ENCODE peak calls at places on chromosomes 13 and 19, in eight cellular contexts. One of them, this sample, is unnamed.
A peak's percentile ranks its signal among the peaks of the same experiment; 100 is the strongest.

GRCh38 chr13:84399320-84400085 is 517.2 kb upstream of the SLITRK1 start:
- DNase-seq in transverse colon: no peak
- DNase-seq in brain microvascular endothelial cell: no peak
- DNase-seq in AG09309: no peak
- DNase-seq in right atrium auricular region: no peak
- DNase-seq in LNCaP clone FGC: no peak
- DNase-seq in spleen: no peak
- DNase-seq in PC-3: peak; percentile 2
- DNase-seq in this sample: no peak

GRCh38 chr13:93730780-93731179 is 504.2 kb downstream of the GPC6 start:
- DNase-seq in transverse colon: no peak
- DNase-seq in brain microvascular endothelial cell: peak; percentile 25
- DNase-seq in AG09309: no peak
- DNase-seq in right atrium auricular region: no peak
- DNase-seq in LNCaP clone FGC: no peak
- DNase-seq in spleen: no peak
- DNase-seq in PC-3: peak; percentile 47
- DNase-seq in this sample: no peak

GRCh38 chr19:42091300-42092266 is 15.6 kb downstream of the ZNF574 start:
- DNase-seq in transverse colon: peak; percentile 72
- DNase-seq in brain microvascular endothelial cell: no peak
- DNase-seq in AG09309: no peak
- DNase-seq in right atrium auricular region: no peak
- DNase-seq in LNCaP clone FGC: no peak
- DNase-seq in spleen: peak; percentile 80
- DNase-seq in PC-3: peak; percentile 49
- DNase-seq in this sample: no peak

GRCh38 chr19:33063356-33064116 is 1.2 kb downstream of the RHPN2 start:
- DNase-seq in transverse colon: peak; percentile 78
- DNase-seq in brain microvascular endothelial cell: no peak
- DNase-seq in AG09309: no peak
- DNase-seq in right atrium auricular region: no peak
- DNase-seq in LNCaP clone FGC: no peak
- DNase-seq in spleen: no peak
- DNase-seq in PC-3: peak; percentile 43
- DNase-seq in this sample: peak; percentile 19

GRCh38 chr19:317710-318508 is 26.7 kb downstream of the MIER2 start:
- DNase-seq in transverse colon: no peak
- DNase-seq in brain microvascular endothelial cell: no peak
- DNase-seq in AG09309: no peak
- DNase-seq in right atrium auricular region: no peak
- DNase-seq in LNCaP clone FGC: no peak
- DNase-seq in spleen: no peak
- DNase-seq in PC-3: no peak
- DNase-seq in this sample: no peak

GRCh38 chr13:112868308-112868707 is 100.7 kb upstream of the MCF2L start:
- DNase-seq in transverse colon: no peak
- DNase-seq in brain microvascular endothelial cell: no peak
- DNase-seq in AG09309: no peak
- DNase-seq in right atrium auricular region: no peak
- DNase-seq in LNCaP clone FGC: no peak
- DNase-seq in spleen: peak; percentile 41
- DNase-seq in PC-3: no peak
- DNase-seq in this sample: no peak

GRCh38 chr13:30616927-30617314 is 799 bp upstream of the USPL1 start:
- DNase-seq in transverse colon: peak; percentile 71
- DNase-seq in brain microvascular endothelial cell: peak; percentile 86
- DNase-seq in AG09309: peak; percentile 67
- DNase-seq in right atrium auricular region: peak; percentile 81
- DNase-seq in LNCaP clone FGC: peak; percentile 54
- DNase-seq in spleen: no peak
- DNase-seq in PC-3: peak; percentile 67
- DNase-seq in this sample: no peak

GRCh38 chr19:10797541-10798256 is 38.3 kb downstream of the TMED1 start:
- DNase-seq in transverse colon: no peak
- DNase-seq in brain microvascular endothelial cell: no peak
- DNase-seq in AG09309: no peak
- DNase-seq in right atrium auricular region: no peak
- DNase-seq in LNCaP clone FGC: no peak
- DNase-seq in spleen: peak; percentile 88
- DNase-seq in PC-3: no peak
- DNase-seq in this sample: no peak

GRCh38 chr13:24161980-24162517 is 1.5 kb downstream of the SPATA13 start:
- DNase-seq in transverse colon: peak; percentile 78
- DNase-seq in brain microvascular endothelial cell: no peak
- DNase-seq in AG09309: no peak
- DNase-seq in right atrium auricular region: no peak
- DNase-seq in LNCaP clone FGC: no peak
- DNase-seq in spleen: no peak
- DNase-seq in PC-3: peak; percentile 57
- DNase-seq in this sample: no peak

GRCh38 chr19:18484992-18485391 is 36.9 kb downstream of the ELL start:
- DNase-seq in transverse colon: no peak
- DNase-seq in brain microvascular endothelial cell: no peak
- DNase-seq in AG09309: no peak
- DNase-seq in right atrium auricular region: no peak
- DNase-seq in LNCaP clone FGC: no peak
- DNase-seq in spleen: no peak
- DNase-seq in PC-3: no peak
- DNase-seq in this sample: no peak

GRCh38 chr13:72180253-72180952 is 313.4 kb upstream of the DACH1 start:
- DNase-seq in transverse colon: no peak
- DNase-seq in brain microvascular endothelial cell: peak; percentile 58
- DNase-seq in AG09309: no peak
- DNase-seq in right atrium auricular region: no peak
- DNase-seq in LNCaP clone FGC: no peak
- DNase-seq in spleen: no peak
- DNase-seq in PC-3: peak; percentile 90
- DNase-seq in this sample: no peak

GRCh38 chr19:41734585-41734984 is 20.7 kb upstream of the CEACAM6 start:
- DNase-seq in transverse colon: peak; percentile 87
- DNase-seq in brain microvascular endothelial cell: no peak
- DNase-seq in AG09309: no peak
- DNase-seq in right atrium auricular region: no peak
- DNase-seq in LNCaP clone FGC: no peak
- DNase-seq in spleen: no peak
- DNase-seq in PC-3: peak; percentile 87
- DNase-seq in this sample: no peak

GRCh38 chr19:55809381-55810058 is 22.3 kb downstream of the NLRP11 start:
- DNase-seq in transverse colon: peak; percentile 71
- DNase-seq in brain microvascular endothelial cell: peak; percentile 32
- DNase-seq in AG09309: peak; percentile 35
- DNase-seq in right atrium auricular region: no peak
- DNase-seq in LNCaP clone FGC: peak; percentile 76
- DNase-seq in spleen: peak; percentile 83
- DNase-seq in PC-3: peak; percentile 80
- DNase-seq in this sample: peak; percentile 26

GRCh38 chr19:6218497-6219146 is 61.2 kb downstream of the MLLT1 start:
- DNase-seq in transverse colon: peak; percentile 89
- DNase-seq in brain microvascular endothelial cell: peak; percentile 68
- DNase-seq in AG09309: peak; percentile 27
- DNase-seq in right atrium auricular region: peak; percentile 96
- DNase-seq in LNCaP clone FGC: peak; percentile 64
- DNase-seq in spleen: peak; percentile 94
- DNase-seq in PC-3: peak; percentile 92
- DNase-seq in this sample: peak; percentile 74

GRCh38 chr19:31349160-31349881 is at the start of gene TSHZ3:
- DNase-seq in transverse colon: peak; percentile 72
- DNase-seq in brain microvascular endothelial cell: peak; percentile 59
- DNase-seq in AG09309: peak; percentile 64
- DNase-seq in right atrium auricular region: peak; percentile 80
- DNase-seq in LNCaP clone FGC: no peak
- DNase-seq in spleen: peak; percentile 91
- DNase-seq in PC-3: peak; percentile 10
- DNase-seq in this sample: no peak

GRCh38 chr13:51562011-51562671 is 22.1 kb upstream of the WDFY2 start:
- DNase-seq in transverse colon: no peak
- DNase-seq in brain microvascular endothelial cell: no peak
- DNase-seq in AG09309: no peak
- DNase-seq in right atrium auricular region: no peak
- DNase-seq in LNCaP clone FGC: no peak
- DNase-seq in spleen: no peak
- DNase-seq in PC-3: no peak
- DNase-seq in this sample: peak; percentile 41

GRCh38 chr19:42255766-42256750 is 1.1 kb upstream of the ERF start:
- DNase-seq in transverse colon: no peak
- DNase-seq in brain microvascular endothelial cell: no peak
- DNase-seq in AG09309: no peak
- DNase-seq in right atrium auricular region: no peak
- DNase-seq in LNCaP clone FGC: no peak
- DNase-seq in spleen: peak; percentile 89
- DNase-seq in PC-3: peak; percentile 32
- DNase-seq in this sample: no peak

GRCh38 chr13:40613192-40613818 is 53.1 kb downstream of the FOXO1 start:
- DNase-seq in transverse colon: peak; percentile 63
- DNase-seq in brain microvascular endothelial cell: no peak
- DNase-seq in AG09309: no peak
- DNase-seq in right atrium auricular region: no peak
- DNase-seq in LNCaP clone FGC: no peak
- DNase-seq in spleen: peak; percentile 82
- DNase-seq in PC-3: no peak
- DNase-seq in this sample: peak; percentile 24
- H3K4me3 ChIP-seq in transverse colon: no peak overlapping the region
- H3K4me3 ChIP-seq in brain microvascular endothelial cell: no peak overlapping the region
- H3K4me3 ChIP-seq in AG09309: no peak overlapping the region
- H3K4me3 ChIP-seq in right atrium auricular region: no peak overlapping the region
- H3K4me3 ChIP-seq in LNCaP clone FGC: no peak overlapping the region
- H3K4me3 ChIP-seq in spleen: no peak overlapping the region
- H3K4me3 ChIP-seq in PC-3: no peak overlapping the region
- H3K4me3 ChIP-seq in this sample: no peak overlapping the region

GRCh38 chr19:45070214-45070613 is 6.1 kb downstream of the ZNF296 start:
- DNase-seq in transverse colon: no peak
- DNase-seq in brain microvascular endothelial cell: no peak
- DNase-seq in AG09309: no peak
- DNase-seq in right atrium auricular region: no peak
- DNase-seq in LNCaP clone FGC: no peak
- DNase-seq in spleen: no peak
- DNase-seq in PC-3: no peak
- DNase-seq in this sample: no peak
- H3K4me3 ChIP-seq in transverse colon: no peak overlapping the region
- H3K4me3 ChIP-seq in brain microvascular endothelial cell: no peak overlapping the region
- H3K4me3 ChIP-seq in AG09309: no peak overlapping the region
- H3K4me3 ChIP-seq in right atrium auricular region: no peak overlapping the region
- H3K4me3 ChIP-seq in LNCaP clone FGC: no peak overlapping the region
- H3K4me3 ChIP-seq in spleen: no peak overlapping the region
- H3K4me3 ChIP-seq in PC-3: no peak overlapping the region
- H3K4me3 ChIP-seq in this sample: no peak overlapping the region

GRCh38 chr19:54162884-54163283 is 3.4 kb upstream of the LENG1 start:
- DNase-seq in transverse colon: no peak
- DNase-seq in brain microvascular endothelial cell: no peak
- DNase-seq in AG09309: no peak
- DNase-seq in right atrium auricular region: no peak
- DNase-seq in LNCaP clone FGC: no peak
- DNase-seq in spleen: no peak
- DNase-seq in PC-3: no peak
- DNase-seq in this sample: no peak
- H3K4me3 ChIP-seq in transverse colon: no peak overlapping the region
- H3K4me3 ChIP-seq in brain microvascular endothelial cell: no peak overlapping the region
- H3K4me3 ChIP-seq in AG09309: no peak overlapping the region
- H3K4me3 ChIP-seq in right atrium auricular region: peak overlapping the region; percentile 18
- H3K4me3 ChIP-seq in LNCaP clone FGC: peak overlapping the region; percentile 39
- H3K4me3 ChIP-seq in spleen: peak overlapping the region; percentile 61
- H3K4me3 ChIP-seq in PC-3: peak overlapping the region; percentile 71
- H3K4me3 ChIP-seq in this sample: no peak overlapping the region

GRCh38 chr19:47428177-47428894 is 9.0 kb upstream of the MEIS3 start:
- DNase-seq in transverse colon: peak; percentile 80
- DNase-seq in brain microvascular endothelial cell: peak; percentile 96
- DNase-seq in AG09309: peak; percentile 95
- DNase-seq in right atrium auricular region: peak; percentile 86
- DNase-seq in LNCaP clone FGC: peak; percentile 76
- DNase-seq in spleen: no peak
- DNase-seq in PC-3: peak; percentile 96
- DNase-seq in this sample: peak; percentile 81
- H3K4me3 ChIP-seq in transverse colon: no peak overlapping the region
- H3K4me3 ChIP-seq in brain microvascular endothelial cell: peak overlapping the region; percentile 20
- H3K4me3 ChIP-seq in AG09309: peak overlapping the region; percentile 13
- H3K4me3 ChIP-seq in right atrium auricular region: no peak overlapping the region
- H3K4me3 ChIP-seq in LNCaP clone FGC: no peak overlapping the region
- H3K4me3 ChIP-seq in spleen: no peak overlapping the region
- H3K4me3 ChIP-seq in PC-3: peak overlapping the region; percentile 62
- H3K4me3 ChIP-seq in this sample: peak overlapping the region; percentile 28

GRCh38 chr13:25930655-25931054 is 121.2 kb downstream of the SHISA2 start:
- DNase-seq in transverse colon: no peak
- DNase-seq in brain microvascular endothelial cell: no peak
- DNase-seq in AG09309: no peak
- DNase-seq in right atrium auricular region: no peak
- DNase-seq in LNCaP clone FGC: no peak
- DNase-seq in spleen: no peak
- DNase-seq in PC-3: no peak
- DNase-seq in this sample: no peak
- H3K4me3 ChIP-seq in transverse colon: no peak overlapping the region
- H3K4me3 ChIP-seq in brain microvascular endothelial cell: no peak overlapping the region
- H3K4me3 ChIP-seq in AG09309: no peak overlapping the region
- H3K4me3 ChIP-seq in right atrium auricular region: no peak overlapping the region
- H3K4me3 ChIP-seq in LNCaP clone FGC: no peak overlapping the region
- H3K4me3 ChIP-seq in spleen: no peak overlapping the region
- H3K4me3 ChIP-seq in PC-3: no peak overlapping the region
- H3K4me3 ChIP-seq in this sample: no peak overlapping the region

This sample was measured in GM06990.